ENCODE peak calls at places on chromosome 20, in four cellular contexts. K is K562, H is GM12878, W is HepG2. A is an unnamed sample.

GRCh38 chr20:20217626-20218025 is 150.3 kb upstream of the INSM1 start:
- DNase-seq in K (no peak), W (no peak), H (no peak), A (no peak)

GRCh38 chr20:58553841-58554240 is 38.6 kb upstream of the APCDD1L start:
- DNase-seq in H (no peak), K (no peak), W (no peak), A (no peak)

GRCh38 chr20:57505991-57506390 is 18.9 kb downstream of the CTCFL start:
- DNase-seq in H (no peak), K (no peak), W (no peak), A (no peak)

GRCh38 chr20:58705525-58705924 is 12.9 kb downstream of the NPEPL1 start:
- DNase-seq in K (no peak), H (no peak), W (no peak), A (no peak)

GRCh38 chr20:49685809-49686208 is 27.9 kb downstream of the B4GALT5 start:
- DNase-seq in K (peak), W (no peak), H (no peak), A (no peak)

GRCh38 chr20:25623225-25623735 is 534 bp downstream of the NANP start:
- DNase-seq in W (peak), K (peak), H (peak), A (peak)

GRCh38 chr20:24362080-24362479 is 107.3 kb upstream of the SYNDIG1 start:
- DNase-seq in H (no peak), W (no peak), K (no peak), A (no peak)

GRCh38 chr20:63692436-63693078 is 3.9 kb upstream of the TNFRSF6B start:
- DNase-seq in K (no peak), H (no peak), W (no peak), A (no peak)

GRCh38 chr20:46588532-46589509 is 38.4 kb upstream of the OCSTAMP start:
- DNase-seq in H (no peak), K (no peak), W (no peak), A (no peak)

GRCh38 chr20:56422131-56422823 is 10.2 kb downstream of the CASS4 start:
- DNase-seq in K (peak), H (no peak), W (peak), A (no peak)

GRCh38 chr20:47008842-47009518 is 114.3 kb downstream of the EYA2 start:
- DNase-seq in W (peak), K (no peak), H (no peak), A (no peak)

GRCh38 chr20:25685276-25686080 is 11.2 kb downstream of the ZNF337 start:
- DNase-seq in K (no peak), H (peak), W (no peak), A (no peak)

GRCh38 chr20:60057866-60058807 is 99.9 kb downstream of the CDH26 start:
- DNase-seq in K (peak), W (no peak), H (no peak), A (peak)

GRCh38 chr20:59149678-59150504 is 13.7 kb upstream of the ZNF831 start:
- DNase-seq in W (no peak), H (no peak), K (no peak), A (no peak)

GRCh38 chr20:9838378-9839295 is at the start of gene PAK5:
- DNase-seq in H (no peak), W (peak), K (no peak), A (peak)

GRCh38 chr20:24045621-24046020 is 57.0 kb upstream of the GGTLC1 start:
- DNase-seq in H (no peak), W (no peak), K (no peak), A (no peak)

GRCh38 chr20:29873946-29874345 is 1383.5 kb upstream of the DEFB115 start:
- DNase-seq in W (no peak), K (no peak), H (no peak), A (no peak)

GRCh38 chr20:53738039-53738944 is 144.7 kb upstream of the ZNF217 start:
- DNase-seq in W (peak), H (no peak), K (peak), A (peak)

GRCh38 chr20:31722388-31723281 is at the start of gene BCL2L1:
- DNase-seq in W (peak), K (peak), H (no peak), A (peak)

GRCh38 chr20:11880694-11881093 is 37.0 kb upstream of the BTBD3 start:
- DNase-seq in W (peak), K (no peak), H (no peak), A (no peak)

GRCh38 chr20:24027229-24027628 is 38.6 kb upstream of the GGTLC1 start:
- DNase-seq in W (no peak), H (peak), K (no peak), A (no peak)

GRCh38 chr20:3071610-3072529 is at the start of gene OXT:
- DNase-seq in K (no peak), H (no peak), W (no peak), A (no peak)

GRCh38 chr20:38700146-38700545 is 24.1 kb upstream of the SLC32A1 start:
- DNase-seq in W (no peak), K (no peak), H (no peak), A (no peak)

GRCh38 chr20:43583982-43584432 is 6.7 kb upstream of the IFT52 start:
- DNase-seq in W (peak), K (peak), H (no peak), A (no peak)

GRCh38 chr20:44601801-44602204 is 19.4 kb downstream of the PKIG start:
- DNase-seq in K (no peak), H (no peak), W (no peak), A (no peak)

GRCh38 chr20:41256516-41256915 is 61.0 kb downstream of the ZHX3 start:
- DNase-seq in K (no peak), W (no peak), H (no peak), A (no peak)

GRCh38 chr20:58986286-58986967 is 5.4 kb downstream of the NELFCD start:
- DNase-seq in K (no peak), H (no peak), W (no peak), A (no peak)

GRCh38 chr20:52975024-52975732 is 3.0 kb downstream of the TSHZ2 start:
- DNase-seq in H (peak), W (no peak), K (no peak), A (no peak)

GRCh38 chr20:50729925-50730764 is 1.2 kb upstream of the PARD6B start:
- DNase-seq in K (peak), H (no peak), W (peak), A (no peak)
- TF ChIP-seq FOXM1 in K (no peak), H (no peak), W (no peak), A (no peak)

GRCh38 chr20:16205505-16205904 is 367.7 kb downstream of the KIF16B start:
- DNase-seq in K (no peak), W (no peak), H (no peak), A (no peak)
- TF ChIP-seq BHLHE40 in K (no peak), W (no peak), H (no peak), A (no peak)

DNA sequence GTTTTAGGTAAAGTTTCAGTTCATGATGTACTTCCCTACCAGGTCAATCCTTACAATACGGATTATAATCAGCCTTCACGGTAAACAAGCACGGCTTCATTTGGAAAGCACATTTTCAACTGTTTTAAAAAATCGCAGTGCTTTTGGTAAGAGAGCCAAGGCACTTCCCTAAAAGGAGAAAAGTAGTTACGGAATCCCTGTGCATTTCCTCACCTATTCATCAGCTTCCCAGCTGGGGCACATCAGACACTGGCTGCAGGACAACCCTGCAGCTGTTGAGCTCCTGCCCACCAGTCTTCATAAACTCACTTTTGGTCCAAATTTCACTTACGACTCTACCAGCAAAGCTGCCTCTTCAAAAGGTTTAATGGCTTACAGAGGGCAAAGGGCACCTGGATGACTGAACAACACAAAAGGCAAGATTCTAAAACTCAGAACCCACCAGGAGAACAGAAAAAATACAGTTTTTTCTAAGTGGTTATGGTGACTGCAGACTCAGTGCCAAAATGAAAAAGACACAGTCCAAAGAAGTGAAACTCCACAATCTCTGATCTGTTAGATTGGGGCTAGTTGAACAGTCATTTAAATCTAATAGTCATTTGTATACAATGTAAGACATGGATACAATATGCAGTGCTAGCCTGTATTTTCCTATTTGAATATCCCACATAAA is 7.5 kb downstream of the SNX5 start:
- DNase-seq in K (no peak), W (peak), H (no peak), A (no peak)
- TF ChIP-seq FOXM1 in K (no peak), W (no peak), H (no peak), A (no peak)

DNA sequence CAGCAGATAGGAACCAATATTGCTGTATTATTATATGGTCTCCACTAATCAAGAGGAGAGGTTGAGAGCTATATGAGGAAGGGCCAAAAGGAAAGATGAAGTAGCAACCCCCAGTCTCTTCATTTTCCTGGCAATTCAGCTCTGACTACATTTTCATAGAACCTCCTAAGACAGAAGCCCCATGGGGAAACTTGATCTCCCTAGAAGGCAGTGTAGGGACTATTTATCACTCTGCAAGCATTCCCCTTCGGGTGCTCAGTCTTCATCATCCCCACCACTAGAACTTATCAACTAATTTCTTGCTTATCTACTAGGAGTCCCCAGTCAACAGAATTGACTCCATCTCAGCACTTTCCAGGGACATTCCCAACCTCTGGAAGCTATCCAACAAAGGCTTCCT is 25.5 kb upstream of the ITCH start:
- DNase-seq in H (no peak), W (no peak), K (peak), A (no peak)
- TF ChIP-seq BHLHE40 in H (no peak), W (no peak), K (no peak), A (no peak)